ENCODE peak calls at places on chromosomes 12 and 14, in seven cellular contexts. M is T-helper 2 cell, V is nephron progenitor cell, Y is K562, J is fibroblast of the aortic adventitia, I is substantia nigra, B is T-cell. X is an unnamed sample.

GRCh38 chr12:13101854-13102375 is 1.6 kb downstream of the GSG1 start:
- DNase-seq in I (no peak), Y (no peak), J (no peak), B (no peak), V (no peak), M (no peak), X (no peak)

GRCh38 chr14:105047283-105048016 is 17.8 kb downstream of the GPR132 start:
- DNase-seq in Y (no peak), M (no peak), V (no peak), B (no peak), J (no peak), I (no peak), X (no peak)

GRCh38 chr12:57592551-57593165 is 1.7 kb downstream of the PIP4K2C start:
- DNase-seq in M (no peak), J (no peak), V (no peak), B (no peak), I (no peak), Y (no peak), X (no peak)

GRCh38 chr12:1801285-1801975 is 18.9 kb upstream of the LRTM2 start:
- DNase-seq in V (no peak), B (no peak), J (peak), M (no peak), I (no peak), Y (no peak), X (no peak)

GRCh38 chr14:31717294-31718085 is 156.3 kb downstream of the NUBPL start:
- DNase-seq in V (no peak), Y (no peak), I (no peak), B (no peak), J (no peak), M (no peak), X (no peak)

GRCh38 chr14:29262979-29263378 is 496.4 kb downstream of the FOXG1 start:
- DNase-seq in V (no peak), M (no peak), I (no peak), B (no peak), Y (no peak), J (peak), X (no peak)

GRCh38 chr12:29781176-29781575 is 2.6 kb downstream of the TMTC1 start:
- DNase-seq in J (no peak), V (no peak), B (no peak), I (no peak), Y (no peak), M (no peak), X (no peak)

GRCh38 chr12:26746315-26746714 is 86.7 kb downstream of the ITPR2 start:
- DNase-seq in M (no peak), J (peak), V (no peak), Y (no peak), I (no peak), B (no peak), X (no peak)

GRCh38 chr14:64848239-64848638 is 31.5 kb downstream of the SPTB start:
- DNase-seq in J (no peak), B (no peak), V (no peak), Y (peak), M (no peak), I (no peak), X (no peak)

GRCh38 chr12:109542014-109542413 is 31.3 kb downstream of the MMAB start:
- DNase-seq in B (no peak), M (no peak), V (no peak), I (no peak), Y (no peak), J (peak), X (no peak)

GRCh38 chr14:52856139-52856538 is 64.7 kb upstream of the GNPNAT1 start:
- DNase-seq in J (no peak), B (no peak), M (no peak), I (no peak), Y (no peak), V (no peak), X (no peak)

X was measured in breast epithelium.